ENCODE peak calls at places on chromosomes 5 and 9, in five cellular contexts. S, I, O, L and V are unnamed samples.

GRCh38 chr5:9059920-9060691 is 485.8 kb downstream of the SEMA5A start:
- DNase-seq in S (no peak), O (peak; percentile 92), I (no peak), L (peak; percentile 38), V (no peak)

GRCh38 chr9:106883626-106884190 is 20.7 kb downstream of the ZNF462 start:
- DNase-seq in L (no peak), O (peak; percentile 38), I (no peak), S (no peak), V (no peak)

GRCh38 chr5:125411163-125412050 is 665.0 kb upstream of the ZNF608 start:
- DNase-seq in L (no peak), S (peak; percentile 3), O (peak; percentile 87), I (peak; percentile 34), V (no peak)

GRCh38 chr5:171647043-171647899 is 138.3 kb upstream of the SMIM23 start:
- DNase-seq in L (no peak), S (no peak), I (no peak), O (peak; percentile 78), V (no peak)

GRCh38 chr5:51465165-51465564 is 81.9 kb downstream of the ISL1 start:
- DNase-seq in I (peak; percentile 26), S (peak; percentile 50), L (no peak), O (no peak), V (no peak)

GRCh38 chr5:147317978-147318684 is 83.3 kb downstream of the STK32A start:
- DNase-seq in S (no peak), I (no peak), O (no peak), L (no peak), V (no peak)

GRCh38 chr9:73780916-73781315 is 629.3 kb downstream of the ANXA1 start:
- DNase-seq in O (peak; percentile 93), S (no peak), L (no peak), I (no peak), V (no peak)

GRCh38 chr9:89366711-89367110 is 48.4 kb downstream of the SECISBP2 start:
- DNase-seq in S (no peak), L (no peak), I (no peak), O (no peak), V (no peak)

GRCh38 chr9:70529833-70530232 is 115.4 kb upstream of the KLF9 start:
- DNase-seq in L (no peak), O (no peak), S (no peak), I (no peak), V (no peak)

GRCh38 chr5:372556-372910 is 51.0 kb downstream of the AHRR start:
- DNase-seq in S (no peak), O (no peak), L (no peak), I (peak; percentile 20), V (no peak)

GRCh38 chr5:93967923-93968322 is 226.5 kb upstream of the POU5F2 start:
- DNase-seq in O (no peak), S (no peak), L (no peak), I (no peak), V (no peak)

GRCh38 chr9:135119496-135120064 is 32.1 kb downstream of the OLFM1 start:
- DNase-seq in I (no peak), O (no peak), L (no peak), S (no peak), V (no peak)

GRCh38 chr5:41370482-41370881 is 139.9 kb downstream of the PLCXD3 start:
- DNase-seq in L (no peak), S (no peak), O (no peak), I (no peak), V (no peak)

GRCh38 chr5:153756540-153756939 is 266.1 kb downstream of the GRIA1 start:
- DNase-seq in I (no peak), S (peak; percentile 20), L (no peak), O (peak; percentile 32), V (no peak)

GRCh38 chr5:158303261-158303660 is 444.3 kb upstream of the CLINT1 start:
- DNase-seq in O (no peak), S (no peak), L (no peak), I (no peak), V (no peak)

GRCh38 chr5:74281191-74281590 is 359.3 kb downstream of the ENC1 start:
- DNase-seq in O (no peak), L (no peak), S (no peak), I (no peak), V (no peak)

GRCh38 chr5:163564321-163564924 is 59.0 kb downstream of the MAT2B start:
- DNase-seq in I (peak; percentile 62), L (peak; percentile 44), O (peak; percentile 85), S (peak; percentile 59), V (peak; percentile 76)

GRCh38 chr5:72248352-72249032 is 71.5 kb downstream of the MRPS27 start:
- DNase-seq in I (no peak), L (peak; percentile 66), O (peak; percentile 93), S (no peak), V (no peak)

GRCh38 chr9:20040991-20041606 is 252.3 kb upstream of the SLC24A2 start:
- DNase-seq in I (no peak), L (no peak), O (no peak), S (no peak), V (no peak)

GRCh38 chr5:130479045-130479804 is 575.0 kb downstream of the CHSY3 start:
- DNase-seq in O (no peak), S (no peak), L (no peak), I (no peak), V (no peak)

GRCh38 chr5:53201746-53202145 is 92.2 kb upstream of the MOCS2 start:
- DNase-seq in S (no peak), I (no peak), L (no peak), O (no peak), V (peak; percentile 19)

GRCh38 chr5:156188026-156188425 is 138.9 kb upstream of the SGCD start:
- DNase-seq in S (no peak), O (no peak), I (no peak), L (no peak), V (no peak)

GRCh38 chr9:78563269-78563668 is 266.3 kb downstream of the PSAT1 start:
- DNase-seq in S (no peak), L (no peak), O (no peak), I (no peak), V (no peak)

GRCh38 chr9:111438576-111439235 is 45.5 kb downstream of the ECPAS start:
- DNase-seq in S (no peak), L (no peak), I (no peak), O (peak; percentile 9), V (no peak)

GRCh38 chr9:135222991-135223760 is 135.7 kb downstream of the OLFM1 start:
- DNase-seq in S (no peak), I (no peak), O (no peak), L (no peak), V (no peak)

GRCh38 chr9:114366334-114367128 is 21.3 kb downstream of the AKNA start:
- DNase-seq in O (peak; percentile 70), I (no peak), S (no peak), L (no peak), V (peak; percentile 59)

GRCh38 chr5:115575167-115576070 is 26.9 kb downstream of the TICAM2 start:
- DNase-seq in O (no peak), I (no peak), L (no peak), S (no peak), V (no peak)

GRCh38 chr9:21153688-21154608 is 12.3 kb upstream of the IFNW1 start:
- DNase-seq in S (peak; percentile 42), I (no peak), L (no peak), O (peak; percentile 32), V (peak; percentile 15)

GRCh38 chr5:58133631-58134296 is 326.1 kb downstream of the PLK2 start:
- DNase-seq in I (no peak), L (no peak), S (no peak), O (peak; percentile 66), V (no peak)

GRCh38 chr9:133802256-133802655 is 64.1 kb upstream of the SARDH start:
- DNase-seq in L (no peak), I (no peak), O (no peak), S (peak; percentile 26), V (no peak)

GRCh38 chr5:15463231-15463630 is 36.7 kb upstream of the FBXL7 start:
- DNase-seq in I (no peak), O (no peak), S (peak; percentile 57), L (no peak), V (no peak)
- TF ChIP-seq CTCF in I (no peak), O (peak; percentile 37), S (peak; percentile 63), L (no peak), V (no peak)

GRCh38 chr5:55304584-55304983 is 2.9 kb downstream of the DHX29 start:
- DNase-seq in S (no peak), I (no peak), O (no peak), L (no peak), V (no peak)

GRCh38 chr5:55306641-55307382 is 682 bp downstream of the DHX29 start:
- DNase-seq in L (no peak), I (no peak), O (peak; percentile 13), S (no peak), V (no peak)

GRCh38 chr5:55307383-55308253 is at the start of the genes DHX29 and MTREX:
- DNase-seq in S (peak; percentile 96), O (peak; percentile 93), L (peak; percentile 89), I (peak; percentile 92), V (peak; percentile 91)

GRCh38 chr5:55303238-55303690 is 4.2 kb downstream of the DHX29 start:
- DNase-seq in O (peak; percentile 55), L (no peak), I (no peak), S (no peak), V (no peak)

GRCh38 chr5:55308254-55308836 is 556 bp downstream of the MTREX start:
- DNase-seq in S (no peak), O (peak; percentile 37), L (no peak), I (no peak), V (peak; percentile 26)
- TF ChIP-seq CTCF in S (no peak), O (no peak), L (no peak), I (no peak), V (no peak)

DNA sequence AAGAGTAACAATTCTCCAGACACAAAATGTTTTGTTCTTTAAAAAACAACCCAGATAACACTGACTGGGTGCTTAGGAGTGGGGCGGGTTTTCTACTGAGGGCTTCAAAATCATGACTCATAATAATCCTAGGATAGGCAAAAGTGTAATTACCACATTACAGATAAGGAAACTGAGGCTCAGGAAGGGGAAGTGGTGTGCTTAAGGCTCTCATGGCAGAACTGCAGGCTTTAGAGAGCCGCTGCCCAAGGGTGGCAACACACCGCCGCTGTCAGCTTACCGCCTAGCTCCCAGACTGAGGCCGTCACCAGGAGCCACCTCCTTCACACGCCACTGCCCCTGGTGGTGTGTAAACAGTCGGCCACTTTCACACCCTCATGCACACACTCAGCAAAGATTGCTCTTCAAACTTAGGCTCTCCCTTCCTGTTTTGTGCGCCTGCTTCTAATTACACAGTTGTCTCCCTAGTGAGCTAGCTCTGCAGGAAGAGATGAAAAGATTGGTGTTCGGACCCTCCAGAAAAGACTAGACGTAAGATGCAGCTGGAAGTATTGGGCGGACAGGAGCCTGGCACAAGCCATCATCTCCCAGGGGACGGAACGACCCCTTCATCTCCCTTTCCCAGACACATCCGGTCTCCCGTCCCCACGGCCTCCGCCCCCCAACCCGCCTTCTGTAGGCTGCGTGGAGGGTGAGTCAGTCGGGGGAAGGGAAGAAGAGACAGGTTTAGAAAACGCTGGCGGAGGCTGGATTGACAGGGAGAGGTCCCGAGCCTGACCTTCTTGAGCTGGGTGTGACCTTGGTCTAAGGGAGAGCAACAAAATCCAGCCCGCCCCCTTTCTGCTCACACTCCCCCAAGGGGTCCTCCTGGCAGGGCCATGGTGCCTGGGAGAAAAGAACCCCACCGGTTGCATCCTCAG is 162.7 kb downstream of the SYK start:
- DNase-seq in S (no peak), O (no peak), L (no peak), I (peak; percentile 61), V (peak; percentile 49)
- TF ChIP-seq CTCF in S (no peak), O (peak; percentile 8), L (no peak), I (no peak), V (no peak)

GRCh38 chr9:122468735-122469134 is 9.0 kb downstream of the OR1J1 start:
- DNase-seq in L (no peak), I (no peak), O (no peak), S (no peak), V (no peak)

GRCh38 chr9:122464633-122465567 is 12.8 kb downstream of the OR1J1 start:
- DNase-seq in S (peak; percentile 73), L (peak; percentile 82), O (peak; percentile 95), I (peak; percentile 83), V (peak; percentile 79)

GRCh38 chr9:122463828-122464632 is 13.7 kb downstream of the OR1J1 start:
- DNase-seq in L (no peak), I (no peak), S (peak; percentile 29), O (peak; percentile 13), V (peak; percentile 61)
- TF ChIP-seq CTCF in L (no peak), I (no peak), S (no peak), O (no peak), V (peak; percentile 18)